ENCODE peak calls at places on chromosomes 7 and 10, in six cellular contexts. One of them, this sample, is unnamed.

GRCh38 chr7:157497744-157498541 is 161.1 kb downstream of the DNAJB6 start:
- DNase-seq in NCI-H1694: no peak
- DNase-seq in activated T-helper 1 cell treated with anti-CD3 and anti-CD28 coated beads, Interleukin-2, amount 50 U/mL, for 16 hours: no peak
- DNase-seq in AG10803: no peak
- DNase-seq in body of pancreas: no peak
- DNase-seq in stimulated activated CD8-positive, alpha-beta memory T cell treated with anti-CD3 and anti-CD28 coated beads, Interleukin-15, amount 100 ng/mL, for 24 hours: no peak
- DNase-seq in this sample: no peak

GRCh38 chr7:81690251-81690650 is 79.6 kb downstream of the HGF start:
- DNase-seq in NCI-H1694: no peak
- DNase-seq in activated T-helper 1 cell treated with anti-CD3 and anti-CD28 coated beads, Interleukin-2, amount 50 U/mL, for 16 hours: no peak
- DNase-seq in AG10803: no peak
- DNase-seq in body of pancreas: no peak
- DNase-seq in stimulated activated CD8-positive, alpha-beta memory T cell treated with anti-CD3 and anti-CD28 coated beads, Interleukin-15, amount 100 ng/mL, for 24 hours: no peak
- DNase-seq in this sample: no peak

GRCh38 chr10:112375721-112376577 is 2.0 kb downstream of the ACSL5 start:
- DNase-seq in NCI-H1694: no peak
- DNase-seq in activated T-helper 1 cell treated with anti-CD3 and anti-CD28 coated beads, Interleukin-2, amount 50 U/mL, for 16 hours: peak; percentile 8
- DNase-seq in AG10803: peak; percentile 50
- DNase-seq in body of pancreas: peak; percentile 29
- DNase-seq in stimulated activated CD8-positive, alpha-beta memory T cell treated with anti-CD3 and anti-CD28 coated beads, Interleukin-15, amount 100 ng/mL, for 24 hours: no peak
- DNase-seq in this sample: peak; percentile 84

GRCh38 chr7:78769551-78770101 is 683.8 kb downstream of the MAGI2 start:
- DNase-seq in NCI-H1694: no peak
- DNase-seq in activated T-helper 1 cell treated with anti-CD3 and anti-CD28 coated beads, Interleukin-2, amount 50 U/mL, for 16 hours: no peak
- DNase-seq in AG10803: no peak
- DNase-seq in body of pancreas: no peak
- DNase-seq in stimulated activated CD8-positive, alpha-beta memory T cell treated with anti-CD3 and anti-CD28 coated beads, Interleukin-15, amount 100 ng/mL, for 24 hours: no peak
- DNase-seq in this sample: peak; percentile 26

GRCh38 chr10:24552346-24553016 is 171.2 kb downstream of the ARHGAP21 start:
- DNase-seq in NCI-H1694: no peak
- DNase-seq in activated T-helper 1 cell treated with anti-CD3 and anti-CD28 coated beads, Interleukin-2, amount 50 U/mL, for 16 hours: no peak
- DNase-seq in AG10803: no peak
- DNase-seq in body of pancreas: peak; percentile 69
- DNase-seq in stimulated activated CD8-positive, alpha-beta memory T cell treated with anti-CD3 and anti-CD28 coated beads, Interleukin-15, amount 100 ng/mL, for 24 hours: no peak
- DNase-seq in this sample: peak; percentile 40

GRCh38 chr7:36670585-36671431 is 53.5 kb downstream of the AOAH start:
- DNase-seq in NCI-H1694: peak; percentile 75
- DNase-seq in activated T-helper 1 cell treated with anti-CD3 and anti-CD28 coated beads, Interleukin-2, amount 50 U/mL, for 16 hours: peak; percentile 45
- DNase-seq in AG10803: peak; percentile 56
- DNase-seq in body of pancreas: peak; percentile 73
- DNase-seq in stimulated activated CD8-positive, alpha-beta memory T cell treated with anti-CD3 and anti-CD28 coated beads, Interleukin-15, amount 100 ng/mL, for 24 hours: no peak
- DNase-seq in this sample: peak; percentile 69

GRCh38 chr7:30865821-30866220 is 45.8 kb upstream of the AQP1 start:
- DNase-seq in NCI-H1694: peak; percentile 54
- DNase-seq in activated T-helper 1 cell treated with anti-CD3 and anti-CD28 coated beads, Interleukin-2, amount 50 U/mL, for 16 hours: no peak
- DNase-seq in AG10803: no peak
- DNase-seq in body of pancreas: no peak
- DNase-seq in stimulated activated CD8-positive, alpha-beta memory T cell treated with anti-CD3 and anti-CD28 coated beads, Interleukin-15, amount 100 ng/mL, for 24 hours: no peak
- DNase-seq in this sample: no peak

GRCh38 chr7:135644154-135644553 is 18.2 kb upstream of the STMP1 start:
- DNase-seq in NCI-H1694: no peak
- DNase-seq in activated T-helper 1 cell treated with anti-CD3 and anti-CD28 coated beads, Interleukin-2, amount 50 U/mL, for 16 hours: no peak
- DNase-seq in AG10803: no peak
- DNase-seq in body of pancreas: no peak
- DNase-seq in stimulated activated CD8-positive, alpha-beta memory T cell treated with anti-CD3 and anti-CD28 coated beads, Interleukin-15, amount 100 ng/mL, for 24 hours: no peak
- DNase-seq in this sample: no peak

GRCh38 chr10:60572511-60573194 is 183.0 kb upstream of the ANK3 start:
- DNase-seq in NCI-H1694: peak; percentile 37
- DNase-seq in activated T-helper 1 cell treated with anti-CD3 and anti-CD28 coated beads, Interleukin-2, amount 50 U/mL, for 16 hours: peak; percentile 5
- DNase-seq in AG10803: peak; percentile 44
- DNase-seq in body of pancreas: peak; percentile 24
- DNase-seq in stimulated activated CD8-positive, alpha-beta memory T cell treated with anti-CD3 and anti-CD28 coated beads, Interleukin-15, amount 100 ng/mL, for 24 hours: no peak
- DNase-seq in this sample: no peak

GRCh38 chr10:44956717-44957706 is 2.6 kb upstream of the RASSF4 start:
- DNase-seq in NCI-H1694: no peak
- DNase-seq in activated T-helper 1 cell treated with anti-CD3 and anti-CD28 coated beads, Interleukin-2, amount 50 U/mL, for 16 hours: no peak
- DNase-seq in AG10803: no peak
- DNase-seq in body of pancreas: peak; percentile 7
- DNase-seq in stimulated activated CD8-positive, alpha-beta memory T cell treated with anti-CD3 and anti-CD28 coated beads, Interleukin-15, amount 100 ng/mL, for 24 hours: no peak
- DNase-seq in this sample: no peak

GRCh38 chr10:37379991-37380390 is 254.6 kb downstream of the ANKRD30A start:
- DNase-seq in NCI-H1694: no peak
- DNase-seq in activated T-helper 1 cell treated with anti-CD3 and anti-CD28 coated beads, Interleukin-2, amount 50 U/mL, for 16 hours: no peak
- DNase-seq in AG10803: no peak
- DNase-seq in body of pancreas: no peak
- DNase-seq in stimulated activated CD8-positive, alpha-beta memory T cell treated with anti-CD3 and anti-CD28 coated beads, Interleukin-15, amount 100 ng/mL, for 24 hours: no peak
- DNase-seq in this sample: no peak

GRCh38 chr10:95559466-95559865 is 1.7 kb downstream of the SORBS1 start:
- DNase-seq in NCI-H1694: no peak
- DNase-seq in activated T-helper 1 cell treated with anti-CD3 and anti-CD28 coated beads, Interleukin-2, amount 50 U/mL, for 16 hours: no peak
- DNase-seq in AG10803: no peak
- DNase-seq in body of pancreas: no peak
- DNase-seq in stimulated activated CD8-positive, alpha-beta memory T cell treated with anti-CD3 and anti-CD28 coated beads, Interleukin-15, amount 100 ng/mL, for 24 hours: no peak
- DNase-seq in this sample: no peak

GRCh38 chr10:4120454-4120853 is 335.4 kb upstream of the KLF6 start:
- DNase-seq in NCI-H1694: no peak
- DNase-seq in activated T-helper 1 cell treated with anti-CD3 and anti-CD28 coated beads, Interleukin-2, amount 50 U/mL, for 16 hours: no peak
- DNase-seq in AG10803: no peak
- DNase-seq in body of pancreas: no peak
- DNase-seq in stimulated activated CD8-positive, alpha-beta memory T cell treated with anti-CD3 and anti-CD28 coated beads, Interleukin-15, amount 100 ng/mL, for 24 hours: no peak
- DNase-seq in this sample: no peak

GRCh38 chr10:75542902-75543301 is 111.5 kb downstream of the LRMDA start:
- DNase-seq in NCI-H1694: no peak
- DNase-seq in activated T-helper 1 cell treated with anti-CD3 and anti-CD28 coated beads, Interleukin-2, amount 50 U/mL, for 16 hours: no peak
- DNase-seq in AG10803: peak; percentile 97
- DNase-seq in body of pancreas: peak; percentile 27
- DNase-seq in stimulated activated CD8-positive, alpha-beta memory T cell treated with anti-CD3 and anti-CD28 coated beads, Interleukin-15, amount 100 ng/mL, for 24 hours: no peak
- DNase-seq in this sample: no peak

GRCh38 chr10:84314269-84314668 is 14.1 kb upstream of the CCSER2 start:
- DNase-seq in NCI-H1694: no peak
- DNase-seq in activated T-helper 1 cell treated with anti-CD3 and anti-CD28 coated beads, Interleukin-2, amount 50 U/mL, for 16 hours: no peak
- DNase-seq in AG10803: no peak
- DNase-seq in body of pancreas: no peak
- DNase-seq in stimulated activated CD8-positive, alpha-beta memory T cell treated with anti-CD3 and anti-CD28 coated beads, Interleukin-15, amount 100 ng/mL, for 24 hours: no peak
- DNase-seq in this sample: no peak

GRCh38 chr10:79320785-79321493 is 26.3 kb upstream of the PPIF start:
- DNase-seq in NCI-H1694: no peak
- DNase-seq in activated T-helper 1 cell treated with anti-CD3 and anti-CD28 coated beads, Interleukin-2, amount 50 U/mL, for 16 hours: no peak
- DNase-seq in AG10803: peak; percentile 91
- DNase-seq in body of pancreas: no peak
- DNase-seq in stimulated activated CD8-positive, alpha-beta memory T cell treated with anti-CD3 and anti-CD28 coated beads, Interleukin-15, amount 100 ng/mL, for 24 hours: no peak
- DNase-seq in this sample: no peak

GRCh38 chr10:75187961-75188426 is 22.6 kb upstream of the VDAC2 start:
- DNase-seq in NCI-H1694: peak; percentile 31
- DNase-seq in activated T-helper 1 cell treated with anti-CD3 and anti-CD28 coated beads, Interleukin-2, amount 50 U/mL, for 16 hours: peak; percentile 44
- DNase-seq in AG10803: peak; percentile 67
- DNase-seq in body of pancreas: peak; percentile 71
- DNase-seq in stimulated activated CD8-positive, alpha-beta memory T cell treated with anti-CD3 and anti-CD28 coated beads, Interleukin-15, amount 100 ng/mL, for 24 hours: no peak
- DNase-seq in this sample: peak; percentile 72

GRCh38 chr7:104299323-104299722 is 29.1 kb upstream of the LHFPL3 start:
- DNase-seq in NCI-H1694: no peak
- DNase-seq in activated T-helper 1 cell treated with anti-CD3 and anti-CD28 coated beads, Interleukin-2, amount 50 U/mL, for 16 hours: no peak
- DNase-seq in AG10803: no peak
- DNase-seq in body of pancreas: no peak
- DNase-seq in stimulated activated CD8-positive, alpha-beta memory T cell treated with anti-CD3 and anti-CD28 coated beads, Interleukin-15, amount 100 ng/mL, for 24 hours: no peak
- DNase-seq in this sample: no peak

GRCh38 chr10:70656489-70656888 is 15.8 kb upstream of the ADAMTS14 start:
- DNase-seq in NCI-H1694: no peak
- DNase-seq in activated T-helper 1 cell treated with anti-CD3 and anti-CD28 coated beads, Interleukin-2, amount 50 U/mL, for 16 hours: no peak
- DNase-seq in AG10803: peak; percentile 98
- DNase-seq in body of pancreas: no peak
- DNase-seq in stimulated activated CD8-positive, alpha-beta memory T cell treated with anti-CD3 and anti-CD28 coated beads, Interleukin-15, amount 100 ng/mL, for 24 hours: no peak
- DNase-seq in this sample: peak; percentile 68

GRCh38 chr7:151175793-151176311 is 8.4 kb upstream of the GBX1 start:
- DNase-seq in NCI-H1694: no peak
- DNase-seq in activated T-helper 1 cell treated with anti-CD3 and anti-CD28 coated beads, Interleukin-2, amount 50 U/mL, for 16 hours: no peak
- DNase-seq in AG10803: no peak
- DNase-seq in body of pancreas: no peak
- DNase-seq in stimulated activated CD8-positive, alpha-beta memory T cell treated with anti-CD3 and anti-CD28 coated beads, Interleukin-15, amount 100 ng/mL, for 24 hours: no peak
- DNase-seq in this sample: no peak

GRCh38 chr10:60728056-60728455 is 50.2 kb upstream of the CDK1 start:
- DNase-seq in NCI-H1694: no peak
- DNase-seq in activated T-helper 1 cell treated with anti-CD3 and anti-CD28 coated beads, Interleukin-2, amount 50 U/mL, for 16 hours: no peak
- DNase-seq in AG10803: no peak
- DNase-seq in body of pancreas: no peak
- DNase-seq in stimulated activated CD8-positive, alpha-beta memory T cell treated with anti-CD3 and anti-CD28 coated beads, Interleukin-15, amount 100 ng/mL, for 24 hours: no peak
- DNase-seq in this sample: no peak

GRCh38 chr10:73039635-73040034 is 57.0 kb downstream of the P4HA1 start:
- DNase-seq in NCI-H1694: no peak
- DNase-seq in activated T-helper 1 cell treated with anti-CD3 and anti-CD28 coated beads, Interleukin-2, amount 50 U/mL, for 16 hours: no peak
- DNase-seq in AG10803: peak; percentile 96
- DNase-seq in body of pancreas: no peak
- DNase-seq in stimulated activated CD8-positive, alpha-beta memory T cell treated with anti-CD3 and anti-CD28 coated beads, Interleukin-15, amount 100 ng/mL, for 24 hours: no peak
- DNase-seq in this sample: no peak

GRCh38 chr7:143974457-143974856 is 19.8 kb downstream of the OR2F1 start:
- DNase-seq in NCI-H1694: no peak
- DNase-seq in activated T-helper 1 cell treated with anti-CD3 and anti-CD28 coated beads, Interleukin-2, amount 50 U/mL, for 16 hours: no peak
- DNase-seq in AG10803: peak; percentile 31
- DNase-seq in body of pancreas: no peak
- DNase-seq in stimulated activated CD8-positive, alpha-beta memory T cell treated with anti-CD3 and anti-CD28 coated beads, Interleukin-15, amount 100 ng/mL, for 24 hours: no peak
- DNase-seq in this sample: no peak

GRCh38 chr10:23063387-23064287 is 31.7 kb upstream of the MSRB2 start:
- DNase-seq in NCI-H1694: no peak
- DNase-seq in activated T-helper 1 cell treated with anti-CD3 and anti-CD28 coated beads, Interleukin-2, amount 50 U/mL, for 16 hours: no peak
- DNase-seq in AG10803: peak; percentile 20
- DNase-seq in body of pancreas: no peak
- DNase-seq in stimulated activated CD8-positive, alpha-beta memory T cell treated with anti-CD3 and anti-CD28 coated beads, Interleukin-15, amount 100 ng/mL, for 24 hours: no peak
- DNase-seq in this sample: no peak

GRCh38 chr7:25171071-25171470 is 46.0 kb upstream of the CYCS start:
- DNase-seq in NCI-H1694: no peak
- DNase-seq in activated T-helper 1 cell treated with anti-CD3 and anti-CD28 coated beads, Interleukin-2, amount 50 U/mL, for 16 hours: no peak
- DNase-seq in AG10803: no peak
- DNase-seq in body of pancreas: no peak
- DNase-seq in stimulated activated CD8-positive, alpha-beta memory T cell treated with anti-CD3 and anti-CD28 coated beads, Interleukin-15, amount 100 ng/mL, for 24 hours: no peak
- DNase-seq in this sample: no peak

This sample was measured in GM10248.